ENCODE peak calls at places on chromosomes 16 and 17, in six cellular contexts. U is heart right ventricle; B is SJCRH30; M is lung; Y is CD4-positive, alpha-beta T cell; V is heart left ventricle. Z is an unnamed sample.

GRCh38 chr16:87323727-87324410 is 6.7 kb upstream of the C16orf95 start:
- DNase-seq in U (no peak), Y (no peak), V (no peak), M (no peak), B (no peak), Z (no peak)

GRCh38 chr17:20187049-20187448 is 177.9 kb downstream of the SPECC1 start:
- DNase-seq in U (no peak), M (no peak), V (no peak), B (no peak), Y (no peak), Z (no peak)

GRCh38 chr16:16073884-16074781 is 124.7 kb downstream of the ABCC1 start:
- DNase-seq in Y (no peak), V (no peak), B (peak; percentile 91), U (no peak), M (peak; percentile 63), Z (no peak)

GRCh38 chr16:48081656-48082055 is 74.1 kb downstream of the ABCC12 start:
- DNase-seq in V (no peak), Y (no peak), M (no peak), B (no peak), U (no peak), Z (no peak)

GRCh38 chr17:12605222-12605621 is 60.5 kb upstream of the MYOCD start:
- DNase-seq in V (no peak), B (no peak), U (no peak), Y (no peak), M (no peak), Z (no peak)

GRCh38 chr16:60091076-60091475 is 1357.0 kb upstream of the GOT2 start:
- DNase-seq in M (no peak), B (no peak), Y (no peak), V (no peak), U (no peak), Z (no peak)

GRCh38 chr17:45388604-45389325 is 43.9 kb downstream of the ARHGAP27 start:
- DNase-seq in B (no peak), U (no peak), Y (no peak), V (no peak), M (no peak), Z (no peak)

GRCh38 chr16:50263060-50263909 is 3.1 kb upstream of the ADCY7 start:
- DNase-seq in B (peak; percentile 44), Y (no peak), M (no peak), U (no peak), V (no peak), Z (no peak)

GRCh38 chr17:73340093-73340596 is 28.3 kb upstream of the CDC42EP4 start:
- DNase-seq in V (no peak), U (no peak), M (peak; percentile 62), Y (no peak), B (peak; percentile 81), Z (no peak)

GRCh38 chr16:29230671-29231091 is 175.8 kb downstream of the NPIPB11 start:
- DNase-seq in B (peak; percentile 69), M (no peak), U (no peak), Y (no peak), V (no peak), Z (no peak)

GRCh38 chr17:20257008-20257407 is 210.3 kb downstream of the LGALS9B start:
- DNase-seq in Y (no peak), B (no peak), M (no peak), U (no peak), V (no peak), Z (no peak)

GRCh38 chr16:31038993-31039392 is 5.6 kb downstream of the STX4 start:
- DNase-seq in U (no peak), B (no peak), M (no peak), Y (no peak), V (no peak), Z (no peak)

GRCh38 chr17:48174833-48175232 is 67.3 kb downstream of the SNX11 start:
- DNase-seq in B (no peak), V (no peak), Y (no peak), M (no peak), U (no peak), Z (no peak)

GRCh38 chr16:29656688-29657523 is 6.1 kb upstream of the SPN start:
- DNase-seq in M (no peak), U (no peak), B (no peak), Y (no peak), V (no peak), Z (no peak)

GRCh38 chr16:49567940-49568339 is 194.3 kb downstream of the C16orf78 start:
- DNase-seq in V (no peak), Y (no peak), B (no peak), U (no peak), M (no peak), Z (no peak)

GRCh38 chr16:77499373-77500285 is 64.8 kb upstream of the ADAMTS18 start:
- DNase-seq in M (no peak), U (peak; percentile 17), B (no peak), V (peak; percentile 19), Y (no peak), Z (no peak)

GRCh38 chr17:79615926-79616325 is 5.1 kb upstream of the RBFOX3 start:
- DNase-seq in M (no peak), B (no peak), Y (no peak), V (no peak), U (no peak), Z (no peak)

GRCh38 chr17:41835800-41836549 is at the start of gene NT5C3B:
- DNase-seq in U (peak; percentile 71), B (peak; percentile 74), Y (peak; percentile 14), V (peak; percentile 68), M (peak; percentile 45), Z (peak; percentile 35)

GRCh38 chr16:87528690-87529579 is 36.1 kb upstream of the ZCCHC14 start:
- DNase-seq in V (no peak), U (no peak), M (no peak), B (no peak), Y (no peak), Z (no peak)

GRCh38 chr16:50160495-50161164 is 7.5 kb downstream of the TENT4B start:
- DNase-seq in B (no peak), M (no peak), V (no peak), U (no peak), Y (no peak), Z (peak; percentile 18)

GRCh38 chr17:58965221-58965620 is 141.5 kb downstream of the TRIM37 start:
- DNase-seq in V (no peak), B (no peak), M (no peak), Y (no peak), U (no peak), Z (no peak)

GRCh38 chr17:31497994-31498826 is 106.7 kb downstream of the RAB11FIP4 start:
- DNase-seq in V (no peak), Y (no peak), U (no peak), M (no peak), B (no peak), Z (no peak)

GRCh38 chr16:85615014-85615851 is 2.1 kb downstream of the GSE1 start:
- DNase-seq in M (peak; percentile 87), B (no peak), Y (no peak), V (peak; percentile 66), U (peak; percentile 58), Z (no peak)

GRCh38 chr17:9451919-9452318 is 123.7 kb downstream of the STX8 start:
- DNase-seq in U (no peak), V (no peak), M (no peak), B (no peak), Y (no peak), Z (no peak)

GRCh38 chr17:64499805-64500486 is 3.1 kb upstream of the POLG2 start:
- DNase-seq in V (no peak), M (no peak), Y (no peak), B (no peak), U (no peak), Z (peak; percentile 28)

GRCh38 chr17:79003661-79004411 is 5.7 kb downstream of the CANT1 start:
- DNase-seq in Y (no peak), M (no peak), B (no peak), V (no peak), U (no peak), Z (no peak)

GRCh38 chr17:82237083-82237745 is 8.4 kb downstream of the SLC16A3 start:
- DNase-seq in Y (peak; percentile 21), V (no peak), B (no peak), M (no peak), U (peak; percentile 16), Z (peak; percentile 35)

GRCh38 chr16:27240948-27241531 is 27.5 kb downstream of the NSMCE1 start:
- DNase-seq in U (no peak), M (no peak), V (no peak), B (no peak), Y (no peak), Z (no peak)

GRCh38 chr16:65634291-65634690 is 512.4 kb upstream of the CDH11 start:
- DNase-seq in B (no peak), V (no peak), Y (no peak), M (no peak), U (no peak), Z (no peak)

GRCh38 chr17:7240375-7240774 is 1.1 kb upstream of the PHF23 start:
- DNase-seq in B (no peak), V (no peak), M (no peak), U (no peak), Y (no peak), Z (no peak)
- H3K27ac ChIP-seq in B (no peak overlapping the region), V (peak overlapping the region; percentile 97), M (no peak overlapping the region), U (peak overlapping the region; percentile 88), Y (peak overlapping the region; percentile 85), Z (peak overlapping the region; percentile 85)

GRCh38 chr17:61248399-61248798 is 151.2 kb upstream of the TBX2 start:
- DNase-seq in Y (no peak), U (no peak), M (no peak), B (peak; percentile 54), V (peak; percentile 26), Z (no peak)
- H3K27ac ChIP-seq in Y (no peak overlapping the region), U (peak overlapping the region; percentile 52), M (no peak overlapping the region), B (peak overlapping the region; percentile 81), V (peak overlapping the region; percentile 74), Z (no peak overlapping the region)

GRCh38 chr16:527015-527903 is at the start of gene CAPN15:
- DNase-seq in V (peak; percentile 90), Y (peak; percentile 71), M (peak; percentile 87), U (peak; percentile 89), B (peak; percentile 93), Z (peak; percentile 89)

GRCh38 chr16:528111-529011 is 849 bp downstream of the CAPN15 start:
- DNase-seq in B (peak; percentile 53), V (no peak), M (peak; percentile 47), U (no peak), Y (no peak), Z (peak; percentile 20)

GRCh38 chr16:531494-532125 is 4.1 kb downstream of the CAPN15 start:
- DNase-seq in V (no peak), Y (no peak), U (no peak), B (no peak), M (no peak), Z (no peak)

GRCh38 chr16:530111-530817 is 2.8 kb downstream of the CAPN15 start:
- DNase-seq in M (no peak), V (no peak), Y (no peak), U (no peak), B (no peak), Z (no peak)

GRCh38 chr16:529012-529575 is 1.6 kb downstream of the CAPN15 start:
- DNase-seq in V (no peak), U (no peak), B (peak; percentile 47), M (no peak), Y (no peak), Z (peak; percentile 15)
- H3K27ac ChIP-seq in V (peak overlapping the region; percentile 79), U (peak overlapping the region; percentile 89), B (peak overlapping the region; percentile 76), M (peak overlapping the region; percentile 98), Y (no peak overlapping the region), Z (peak overlapping the region; percentile 73)

DNA sequence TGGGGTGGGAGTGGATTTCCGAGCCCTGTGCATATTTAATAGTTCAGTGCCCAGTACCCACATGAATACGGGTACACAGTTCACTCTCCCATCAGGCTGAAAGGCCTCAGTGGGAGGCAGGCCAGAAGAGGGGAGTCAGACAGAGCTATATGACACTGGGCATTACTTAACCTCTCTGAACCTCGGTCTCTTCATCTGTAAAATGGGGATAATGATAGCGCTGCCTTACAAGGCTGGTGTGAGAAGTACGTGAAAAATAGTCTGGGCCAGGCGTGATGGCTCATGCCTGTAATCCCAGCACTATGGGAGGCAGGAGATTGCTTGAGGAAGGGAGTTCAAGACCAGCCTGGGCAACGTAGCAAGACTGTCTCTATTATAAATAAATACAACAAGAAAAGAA is 3.6 kb downstream of the GPRC5B start:
- DNase-seq in U (no peak), B (no peak), V (no peak), Y (no peak), M (no peak), Z (no peak)
- H3K27ac ChIP-seq in U (peak overlapping the region; percentile 82), B (no peak overlapping the region), V (peak overlapping the region; percentile 95), Y (no peak overlapping the region), M (no peak overlapping the region), Z (no peak overlapping the region)

Z was measured in CD4-positive, alpha-beta memory T cell.